ENCODE peak calls at places on chromosomes 2 and 18, in nine cellular contexts. M is right lobe of liver; L is activated effector memory CD4-positive, alpha-beta T cell treated with Interleukin-2 at 50 U/mL for 16 hours; B is MV-4-11; U is CD4-positive, alpha-beta memory T cell; J is IMR-90; K is fibroblast of mammary gland; T is islet precursor cell; Z is NCI-H524. I is an unnamed sample.

GRCh38 chr2:191178806-191179514 is 28.2 kb upstream of the STAT4 start:
- DNase-seq in K (peak), T (no peak), B (no peak), J (peak), L (no peak), Z (no peak), U (no peak), M (peak), I (peak)

GRCh38 chr2:152513681-152514080 is 178.7 kb downstream of the FMNL2 start:
- DNase-seq in K (peak), Z (no peak), T (no peak), B (no peak), J (peak), M (no peak), U (no peak), L (no peak), I (peak)

GRCh38 chr2:235017441-235017840 is 65.6 kb downstream of the SH3BP4 start:
- DNase-seq in K (no peak), M (no peak), U (no peak), J (no peak), T (no peak), B (no peak), Z (peak), L (no peak), I (no peak)

GRCh38 chr2:240783819-240784621 is 36.0 kb downstream of the KIF1A start:
- DNase-seq in B (no peak), K (no peak), T (no peak), J (no peak), U (no peak), Z (no peak), L (no peak), M (no peak), I (no peak)

GRCh38 chr2:176151199-176152099 is at the start of gene HOXD4:
- DNase-seq in B (no peak), L (no peak), M (no peak), J (no peak), U (no peak), T (peak), K (no peak), Z (no peak), I (no peak)

GRCh38 chr18:30613467-30613801 is 429.1 kb downstream of the DSC3 start:
- DNase-seq in U (no peak), B (no peak), L (no peak), J (no peak), K (no peak), T (no peak), M (no peak), Z (no peak), I (no peak)

GRCh38 chr18:76672627-76673026 is 149.7 kb upstream of the ZNF236 start:
- DNase-seq in K (peak), J (peak), Z (no peak), T (no peak), B (no peak), L (no peak), U (no peak), M (no peak), I (peak)

GRCh38 chr2:23934296-23934695 is 6.0 kb upstream of the UBXN2A start:
- DNase-seq in T (no peak), B (no peak), K (no peak), U (no peak), L (no peak), J (no peak), M (no peak), Z (no peak), I (no peak)

GRCh38 chr2:39737661-39738060 is 41.4 kb downstream of the THUMPD2 start:
- DNase-seq in J (peak), Z (no peak), U (no peak), B (peak), M (no peak), T (peak), K (peak), L (no peak), I (peak)

GRCh38 chr18:60120231-60120630 is 220.4 kb downstream of the PMAIP1 start:
- DNase-seq in J (no peak), U (no peak), Z (no peak), M (no peak), K (no peak), T (no peak), L (no peak), B (no peak), I (no peak)

GRCh38 chr2:168114021-168114420 is 133.4 kb downstream of the STK39 start:
- DNase-seq in J (no peak), U (no peak), Z (no peak), K (no peak), T (no peak), L (no peak), M (no peak), B (no peak), I (no peak)

GRCh38 chr2:43082111-43082877 is 144.1 kb downstream of the ZFP36L2 start:
- DNase-seq in U (no peak), Z (no peak), T (peak), J (peak), L (no peak), K (peak), M (no peak), B (no peak), I (peak)

GRCh38 chr2:112958428-112959108 is 19.2 kb upstream of the IL36G start:
- DNase-seq in U (peak), L (no peak), K (peak), B (peak), T (no peak), J (peak), M (no peak), Z (peak), I (peak)

GRCh38 chr2:45585267-45585861 is 25.7 kb downstream of the SRBD1 start:
- DNase-seq in L (no peak), U (no peak), J (peak), T (no peak), B (peak), K (peak), Z (peak), M (no peak), I (peak)

GRCh38 chr2:207767461-207768167 is 2.1 kb downstream of the FZD5 start:
- DNase-seq in M (peak), Z (peak), L (no peak), K (peak), J (no peak), T (peak), U (no peak), B (no peak), I (no peak)

GRCh38 chr2:72837171-72837570 is 11.3 kb upstream of the EXOC6B start:
- DNase-seq in J (peak), U (no peak), K (peak), Z (no peak), T (no peak), B (peak), M (no peak), L (no peak), I (peak)

I was measured in iris pigment epithelial cell.